ENCODE peak calls at places on chromosome 4, in four cellular contexts. S, T, C and I are unnamed samples.

GRCh38 chr4:172168888-172169287 is 355.7 kb downstream of the GALNTL6 start:
- DNase-seq in C (no peak), T (no peak), S (no peak), I (no peak)

GRCh38 chr4:97720869-97721432 is 422.3 kb downstream of the STPG2 start:
- DNase-seq in C (no peak), S (peak), T (no peak), I (peak)

GRCh38 chr4:84971319-84971932 is 4.9 kb upstream of the WDFY3 start:
- DNase-seq in C (no peak), S (peak), T (no peak), I (no peak)

GRCh38 chr4:127781303-127782024 is 658 bp upstream of the HSPA4L start:
- DNase-seq in T (no peak), S (no peak), C (no peak), I (no peak)

GRCh38 chr4:53672873-53673272 is 81.6 kb upstream of the LNX1 start:
- DNase-seq in C (no peak), T (no peak), S (no peak), I (no peak)

GRCh38 chr4:2417196-2417764 is 1.2 kb downstream of the ZFYVE28 start:
- DNase-seq in T (no peak), S (no peak), C (no peak), I (no peak)

GRCh38 chr4:169252339-169253086 is 18.2 kb downstream of the SH3RF1 start:
- DNase-seq in C (no peak), S (no peak), T (no peak), I (no peak)

GRCh38 chr4:110586137-110586850 is 36.6 kb downstream of the PITX2 start:
- DNase-seq in C (no peak), T (no peak), S (peak), I (peak)

GRCh38 chr4:150004481-150004880 is 73.8 kb upstream of the DCLK2 start:
- DNase-seq in S (no peak), T (no peak), C (no peak), I (peak)

GRCh38 chr4:150087007-150087406 is 8.8 kb downstream of the DCLK2 start:
- DNase-seq in T (no peak), C (no peak), S (no peak), I (no peak)

GRCh38 chr4:57065730-57066482 is 44.3 kb downstream of the IGFBP7 start:
- DNase-seq in S (no peak), T (no peak), C (no peak), I (no peak)

GRCh38 chr4:120155287-120155686 is 88.6 kb upstream of the MAD2L1 start:
- DNase-seq in S (no peak), T (no peak), C (no peak), I (no peak)

GRCh38 chr4:53816561-53816960 is 225.3 kb upstream of the LNX1 start:
- DNase-seq in T (no peak), C (no peak), S (no peak), I (no peak)

GRCh38 chr4:107978716-107979451 is 10.8 kb upstream of the HADH start:
- DNase-seq in C (no peak), T (no peak), S (no peak), I (no peak)